ENCODE peak calls at places on chromosome 21, in five cellular contexts. X is stomach, U is GM12878, D is ovary, E is H1. L is an unnamed sample.

GRCh38 chr21:36699026-36699545 is at the start of gene SIM2:
- DNase-seq in X (peak; percentile 90), U (no peak), D (no peak), E (no peak), L (no peak)

GRCh38 chr21:34693192-34693810 is 24.5 kb downstream of the CLIC6 start:
- DNase-seq in X (peak; percentile 57), U (no peak), D (peak; percentile 18), E (no peak), L (no peak)

GRCh38 chr21:38905328-38905727 is 99.6 kb downstream of the ETS2 start:
- DNase-seq in X (no peak), U (no peak), D (no peak), E (no peak), L (no peak)

GRCh38 chr21:38358666-38359065 is 101.9 kb downstream of the KCNJ15 start:
- DNase-seq in X (no peak), U (no peak), D (no peak), E (no peak), L (no peak)

GRCh38 chr21:25801217-25802015 is 66.6 kb downstream of the GABPA start:
- DNase-seq in X (peak; percentile 81), U (peak; percentile 59), D (peak; percentile 38), E (peak; percentile 83), L (peak; percentile 68)

GRCh38 chr21:35136586-35137254 is 87.6 kb upstream of the RUNX1 start:
- DNase-seq in X (peak; percentile 31), U (no peak), D (no peak), E (no peak), L (no peak)

GRCh38 chr21:17622018-17622417 is 9.3 kb upstream of the BTG3 start:
- DNase-seq in X (no peak), U (no peak), D (no peak), E (no peak), L (no peak)

GRCh38 chr21:21200103-21200938 is 202.1 kb downstream of the NCAM2 start:
- DNase-seq in X (no peak), U (no peak), D (no peak), E (no peak), L (peak; percentile 14)

GRCh38 chr21:38263493-38263892 is 6.7 kb downstream of the KCNJ15 start:
- DNase-seq in X (no peak), U (no peak), D (no peak), E (no peak), L (no peak)

DNA sequence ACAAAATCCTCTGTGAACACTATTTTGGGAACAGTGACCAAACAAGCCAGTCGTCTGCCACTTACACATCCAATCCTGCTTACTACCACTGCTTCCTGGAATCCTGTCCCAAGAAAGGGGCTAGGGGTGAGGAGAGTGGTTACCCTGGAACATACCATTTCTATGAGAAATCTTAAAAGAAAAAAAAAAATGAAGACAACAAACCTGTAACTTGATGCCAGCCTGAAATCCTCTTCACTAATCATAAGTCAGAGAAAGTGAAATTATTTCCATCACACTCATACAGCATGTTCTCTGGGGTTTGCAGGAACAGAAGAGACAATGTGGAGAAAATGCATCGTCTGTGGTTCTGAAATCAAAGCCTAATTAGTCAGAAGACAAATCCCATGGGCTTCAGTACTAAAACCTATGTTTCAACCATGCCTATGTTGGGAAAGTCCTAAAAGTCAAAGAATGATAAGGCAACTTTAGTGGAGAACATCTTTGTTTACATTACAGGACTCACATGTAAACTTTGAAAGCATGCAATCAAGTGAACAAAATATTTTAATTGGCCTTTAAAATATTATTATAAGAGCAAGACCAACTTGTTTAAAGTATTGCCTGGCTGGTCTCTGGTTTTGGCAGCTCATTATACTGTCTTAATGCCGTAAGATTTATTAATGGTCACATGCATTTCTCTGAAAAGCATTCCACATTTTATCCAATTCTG is 220.7 kb downstream of the LTN1 start:
- DNase-seq in X (no peak), U (no peak), D (no peak), E (no peak), L (no peak)
- H3K4me3 ChIP-seq in X (no peak overlapping the region), U (no peak overlapping the region), D (no peak overlapping the region), E (no peak overlapping the region), L (no peak overlapping the region)

GRCh38 chr21:30882907-30883597 is 1.7 kb upstream of the KRTAP11-1 start:
- DNase-seq in X (no peak), U (no peak), D (no peak), E (no peak), L (no peak)
- TF ChIP-seq EP300 in X (no peak), U (no peak), D (no peak), E (no peak), L (no peak)

GRCh38 chr21:44845418-44846200 is 27.7 kb upstream of the SUMO3 start:
- DNase-seq in X (peak; percentile 65), U (no peak), D (no peak), E (peak; percentile 61), L (peak; percentile 21)
- H3K4me3 ChIP-seq in X (peak overlapping the region; percentile 29), U (peak overlapping the region; percentile 47), D (peak overlapping the region; percentile 15), E (no peak overlapping the region), L (peak overlapping the region; percentile 45)

GRCh38 chr21:33641339-33642026 is at the start of gene CRYZL1:
- DNase-seq in X (peak; percentile 100), U (peak; percentile 96), D (peak; percentile 100), E (peak; percentile 99), L (peak; percentile 100)
- TF ChIP-seq EP300 in X (no peak), U (no peak), D (no peak), E (no peak), L (no peak)

GRCh38 chr21:42533963-42534355 is 20.3 kb downstream of the SLC37A1 start:
- DNase-seq in X (no peak), U (no peak), D (no peak), E (no peak), L (no peak)

GRCh38 chr21:42533306-42533962 is 19.8 kb downstream of the SLC37A1 start:
- DNase-seq in X (peak; percentile 7), U (no peak), D (no peak), E (no peak), L (no peak)

GRCh38 chr21:42534361-42534900 is 20.8 kb downstream of the SLC37A1 start:
- DNase-seq in X (peak; percentile 26), U (no peak), D (no peak), E (no peak), L (no peak)

GRCh38 chr21:42535602-42536171 is 22.0 kb downstream of the SLC37A1 start:
- DNase-seq in X (peak; percentile 72), U (peak; percentile 81), D (no peak), E (no peak), L (no peak)

DNA sequence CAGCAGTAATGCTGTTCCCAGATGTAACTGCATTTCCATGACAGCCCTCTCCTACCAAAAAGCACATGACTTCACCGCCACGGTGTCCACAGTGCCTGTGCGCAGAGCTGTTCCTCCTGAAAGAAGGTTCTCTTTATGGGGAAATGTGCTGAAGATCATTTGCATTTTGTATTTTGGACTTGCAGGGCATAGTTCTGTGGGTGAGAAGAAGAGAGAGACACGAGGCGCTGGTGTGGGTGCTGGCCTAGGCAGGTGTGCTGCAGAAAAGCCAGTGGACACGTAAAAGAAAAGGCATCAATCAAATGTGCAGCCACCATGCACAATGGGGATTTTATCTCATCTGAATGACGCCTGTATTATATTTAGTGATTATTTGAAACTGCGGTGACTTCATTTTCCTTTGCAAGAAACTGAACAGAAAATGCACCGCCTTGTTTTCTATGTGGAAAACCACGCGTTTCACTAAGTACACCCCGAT is 21.3 kb downstream of the SLC37A1 start:
- DNase-seq in X (peak; percentile 24), U (peak; percentile 80), D (no peak), E (no peak), L (no peak)
- H3K4me3 ChIP-seq in X (no peak overlapping the region), U (peak overlapping the region; percentile 47), D (no peak overlapping the region), E (no peak overlapping the region), L (no peak overlapping the region)

L was measured in tibial nerve.